ENCODE peak calls at places on chromosomes 6 and 20, in six cellular contexts. J is IMR-90, S is neuronal stem cell, B is H9, G is mesenchymal stem cell, D is H1. N is an unnamed sample.

GRCh38 chr6:43716099-43716498 is 28.5 kb upstream of the MRPS18A start:
- DNase-seq in J (no peak), S (no peak), G (no peak), B (no peak), D (no peak), N (no peak)

GRCh38 chr6:42735976-42736375 is 9.9 kb downstream of the TBCC start:
- DNase-seq in G (no peak), S (no peak), D (no peak), B (no peak), J (no peak), N (no peak)

GRCh38 chr6:170124836-170125235 is 166.0 kb downstream of the DLL1 start:
- DNase-seq in B (no peak), J (no peak), D (no peak), S (no peak), G (no peak), N (peak)

GRCh38 chr20:9460518-9460917 is 53.9 kb upstream of the LAMP5 start:
- DNase-seq in G (no peak), B (no peak), J (peak), D (no peak), S (no peak), N (no peak)

GRCh38 chr6:12980741-12981140 is 264.2 kb downstream of the PHACTR1 start:
- DNase-seq in B (no peak), J (no peak), S (no peak), G (no peak), D (no peak), N (no peak)

GRCh38 chr6:137977814-137978213 is 110.8 kb downstream of the TNFAIP3 start:
- DNase-seq in J (no peak), B (no peak), G (no peak), D (no peak), S (no peak), N (no peak)

GRCh38 chr6:155142163-155142901 is 121.5 kb upstream of the CLDN20 start:
- DNase-seq in D (no peak), J (no peak), S (no peak), G (peak), B (no peak), N (no peak)

GRCh38 chr6:41691426-41692079 is 43.9 kb downstream of the TFEB start:
- DNase-seq in B (no peak), D (no peak), S (no peak), G (no peak), J (no peak), N (no peak)

GRCh38 chr20:51574248-51575033 is 31.9 kb upstream of the NFATC2 start:
- DNase-seq in D (no peak), B (no peak), J (no peak), G (no peak), S (no peak), N (no peak)

GRCh38 chr20:62067547-62068260 is 2.0 kb upstream of the TAF4 start:
- DNase-seq in S (no peak), B (no peak), D (no peak), G (no peak), J (no peak), N (no peak)

GRCh38 chr6:130105996-130106704 is 87.8 kb downstream of the L3MBTL3 start:
- DNase-seq in B (no peak), G (no peak), D (no peak), S (no peak), J (no peak), N (no peak)

GRCh38 chr6:33082702-33083101 is 6.9 kb downstream of the HLA-DPB1 start:
- DNase-seq in B (peak), D (no peak), G (peak), J (peak), S (no peak), N (peak)

GRCh38 chr20:47278907-47279348 is 77.6 kb downstream of the ZMYND8 start:
- DNase-seq in G (peak), S (no peak), J (peak), D (no peak), B (no peak), N (no peak)

GRCh38 chr20:478010-478948 is 15.9 kb upstream of the TBC1D20 start:
- DNase-seq in D (no peak), S (no peak), G (peak), B (no peak), J (peak), N (no peak)

GRCh38 chr6:86558318-86558717 is 379.0 kb upstream of the HTR1E start:
- DNase-seq in B (no peak), S (no peak), D (no peak), J (no peak), G (no peak), N (no peak)

GRCh38 chr20:1373614-1374013 is 19.2 kb downstream of the FKBP1A start:
- DNase-seq in S (no peak), J (no peak), G (no peak), D (no peak), B (no peak), N (no peak)

GRCh38 chr20:51687071-51687470 is 81.1 kb downstream of the ATP9A start:
- DNase-seq in D (no peak), S (no peak), J (peak), B (no peak), G (peak), N (peak)

GRCh38 chr20:2402271-2402980 is 21.7 kb downstream of the TGM6 start:
- DNase-seq in G (peak), B (no peak), J (peak), D (no peak), S (no peak), N (no peak)

GRCh38 chr6:138231399-138231886 is 13.2 kb upstream of the PBOV1 start:
- DNase-seq in J (no peak), D (no peak), B (no peak), S (no peak), G (peak), N (no peak)

GRCh38 chr6:19380287-19380686 is 456.9 kb upstream of the ID4 start:
- DNase-seq in G (no peak), B (no peak), D (no peak), J (no peak), S (no peak), N (no peak)

GRCh38 chr6:31186052-31186734 is 15.7 kb upstream of the POU5F1 start:
- DNase-seq in G (no peak), D (no peak), S (no peak), J (no peak), B (no peak), N (no peak)

GRCh38 chr6:27478706-27479318 is 5.9 kb upstream of the ZNF184 start:
- DNase-seq in S (peak), D (no peak), B (peak), J (peak), G (peak), N (peak)

GRCh38 chr20:17806739-17807441 is 107.1 kb downstream of the BANF2 start:
- DNase-seq in G (no peak), J (peak), S (no peak), B (peak), D (no peak), N (peak)

GRCh38 chr6:79042799-79043126 is 35.3 kb downstream of the PHIP start:
- DNase-seq in G (no peak), D (no peak), B (no peak), J (no peak), S (no peak), N (no peak)

GRCh38 chr6:154154389-154154967 is 115.4 kb downstream of the OPRM1 start:
- DNase-seq in J (peak), B (no peak), D (no peak), S (peak), G (peak), N (peak)

GRCh38 chr6:4848382-4849068 is 72.3 kb downstream of the CDYL start:
- DNase-seq in J (no peak), G (peak), B (peak), S (no peak), D (no peak), N (peak)

DNA sequence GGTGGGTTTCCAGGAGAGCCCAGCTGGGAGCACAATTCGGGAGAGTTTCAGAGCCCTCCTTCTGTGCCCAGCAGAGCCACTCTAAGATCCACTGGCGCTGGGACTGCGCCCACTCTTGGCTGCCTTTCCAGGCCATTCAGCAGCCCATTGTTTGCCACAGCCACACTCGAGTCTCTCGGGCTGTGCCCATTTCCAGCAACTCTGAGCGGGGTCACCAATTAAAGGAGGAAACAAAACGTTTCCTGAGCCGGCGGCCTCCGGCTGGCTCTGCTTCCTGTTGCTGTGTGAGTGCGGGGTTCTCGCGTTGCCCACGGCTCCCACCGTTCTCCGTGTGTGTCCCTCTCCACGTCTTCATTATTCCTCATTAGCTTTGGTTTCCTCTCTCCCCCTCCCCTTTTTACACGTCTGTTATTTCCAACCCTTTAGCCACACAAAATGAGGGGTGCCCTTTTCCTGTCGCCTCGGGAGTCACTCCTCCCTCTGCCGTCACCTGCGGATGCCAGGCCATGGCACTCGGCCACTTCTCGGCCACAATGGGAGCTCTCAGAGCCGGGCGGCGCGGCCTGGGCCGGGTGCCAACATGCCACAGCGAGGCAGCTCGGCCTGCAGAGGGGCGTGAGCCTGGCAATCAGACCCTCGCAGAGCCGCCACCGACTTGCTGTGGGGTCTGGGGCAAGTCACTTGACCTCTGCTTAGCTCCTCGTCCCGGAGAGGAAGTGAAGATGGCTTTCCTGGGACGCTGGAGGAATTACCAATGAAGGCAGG is 94.3 kb upstream of the NKX2-2 start:
- DNase-seq in D (no peak), S (no peak), J (no peak), B (no peak), G (no peak), N (no peak)
- H3K14ac ChIP-seq in D (no peak), S (no peak), J (no peak), B (no peak), G (no peak), N (no peak)

DNA sequence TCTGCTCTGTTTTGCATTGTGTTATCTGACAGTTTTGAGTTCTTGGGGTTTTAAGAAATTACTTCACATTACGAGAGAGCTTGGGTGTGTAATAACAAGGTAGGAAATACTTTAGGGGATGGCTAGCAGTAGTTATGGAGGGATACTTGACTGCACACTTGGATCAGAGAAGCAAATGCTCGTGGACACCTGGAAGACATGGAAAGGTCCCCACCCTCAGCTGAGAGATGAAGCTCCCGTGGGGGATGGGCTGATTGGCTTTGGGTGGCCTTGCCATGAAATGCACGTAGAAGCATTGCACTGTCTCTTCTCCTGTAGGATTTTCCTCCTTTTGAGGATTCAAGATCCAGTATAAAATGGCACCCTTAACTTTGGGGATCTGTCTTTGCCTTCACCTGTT is 61.5 kb upstream of the UNC93A start:
- DNase-seq in G (no peak), D (no peak), B (no peak), J (no peak), S (no peak), N (no peak)
- H3K4ac ChIP-seq in G (no peak), D (no peak), B (no peak), J (no peak), S (no peak), N (no peak)

DNA sequence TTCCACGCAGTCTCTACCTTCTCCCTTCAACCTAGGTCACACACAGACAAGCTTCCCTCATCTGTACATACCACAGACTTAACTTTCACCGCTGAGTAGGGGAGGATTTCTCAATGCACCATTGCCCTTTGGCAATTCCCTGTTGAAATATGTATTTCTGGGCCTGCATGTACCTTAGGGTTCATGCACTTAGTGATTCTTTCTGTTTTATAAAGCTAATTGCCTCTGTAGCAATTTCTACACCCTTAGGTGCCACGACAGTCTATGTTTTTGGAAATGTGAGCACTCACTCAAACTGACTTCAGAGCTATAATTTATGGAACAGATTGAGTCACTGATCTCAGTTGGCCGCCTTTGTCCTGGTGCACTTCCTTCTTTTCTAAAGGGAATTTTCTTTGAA is 253.8 kb upstream of the PRDM1 start:
- DNase-seq in D (no peak), G (no peak), S (no peak), B (no peak), J (no peak), N (peak)
- H3K14ac ChIP-seq in D (no peak), G (peak), S (no peak), B (no peak), J (no peak), N (no peak)

GRCh38 chr6:26223677-26224546 is 136.7 kb downstream of the HFE start:
- DNase-seq in J (peak), D (no peak), S (peak), B (peak), G (peak), N (peak)
- H3K4ac ChIP-seq in J (peak), D (peak), S (no peak), B (no peak), G (no peak), N (peak)

DNA sequence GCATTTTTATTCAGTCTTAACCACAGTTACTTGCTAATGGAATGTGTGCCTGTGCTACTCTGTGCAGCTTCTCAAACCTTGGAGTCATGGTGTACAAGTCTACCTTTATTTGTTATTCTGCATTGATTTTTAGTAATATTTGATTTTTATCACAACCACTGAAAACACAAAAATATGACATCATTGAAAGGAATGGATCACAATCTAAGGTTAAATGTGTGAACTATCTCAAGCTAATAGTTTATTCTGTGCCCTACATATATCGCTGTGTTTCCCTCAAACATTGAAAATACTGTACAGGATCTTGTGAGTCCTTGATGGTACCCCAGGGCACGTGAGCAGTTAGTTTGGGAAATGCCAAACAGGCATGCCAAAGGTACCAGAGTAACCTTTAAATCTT is 573.4 kb downstream of the FRK start:
- DNase-seq in B (no peak), G (no peak), D (no peak), S (no peak), J (no peak), N (no peak)
- H3K14ac ChIP-seq in B (no peak), G (no peak), D (no peak), S (no peak), J (no peak), N (no peak)

DNA sequence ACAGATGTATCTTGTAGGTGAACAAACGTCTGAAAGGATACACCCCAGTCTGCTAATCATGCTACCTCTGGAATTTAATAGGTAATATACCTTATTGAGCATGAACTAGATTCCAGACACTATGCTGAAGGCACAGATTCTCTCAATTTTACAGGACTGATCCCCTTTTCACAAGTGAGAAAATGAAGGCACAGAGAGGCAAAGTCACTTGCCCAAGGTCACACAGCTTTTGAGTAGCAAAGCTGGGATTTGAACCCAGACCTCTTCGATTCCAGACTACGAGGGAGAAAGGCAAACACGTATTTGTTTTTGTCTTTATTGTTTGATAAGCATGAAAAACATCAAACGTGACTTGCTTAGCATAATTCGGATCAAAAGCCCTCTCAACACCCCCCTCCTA is 34.4 kb upstream of the PMEPA1 start:
- DNase-seq in D (no peak), G (no peak), J (no peak), B (no peak), S (no peak), N (no peak)
- H3K4ac ChIP-seq in D (no peak), G (no peak), J (no peak), B (no peak), S (no peak), N (no peak)

N was measured in trophoblast cell.